ENCODE peak calls at places on chromosomes 7 and 10, in four cellular contexts. J, C, V and B are unnamed samples.

GRCh38 chr7:116258734-116259133 is 48.4 kb downstream of the TES start:
- DNase-seq in J (peak; percentile 80), C (peak; percentile 78), V (peak; percentile 81), B (peak; percentile 81)

GRCh38 chr7:41298343-41298875 is 404.5 kb downstream of the INHBA start:
- DNase-seq in C (no peak), V (no peak), J (no peak), B (no peak)

GRCh38 chr10:100186813-100187212 is 984 bp upstream of the ERLIN1 start:
- DNase-seq in C (peak; percentile 11), J (peak; percentile 18), V (no peak), B (peak; percentile 8)

GRCh38 chr10:44696496-44696895 is 214.6 kb upstream of the TMEM72 start:
- DNase-seq in V (no peak), C (no peak), J (no peak), B (peak; percentile 81)

GRCh38 chr10:49220031-49220430 is 31.8 kb upstream of the TMEM273 start:
- DNase-seq in V (no peak), J (no peak), C (peak; percentile 79), B (peak; percentile 7)

GRCh38 chr10:123649672-123650071 is 16.5 kb upstream of the GPR26 start:
- DNase-seq in C (no peak), V (no peak), J (no peak), B (no peak)

GRCh38 chr10:29496341-29497162 is 138.2 kb downstream of the SVIL start:
- DNase-seq in C (peak; percentile 71), V (peak; percentile 73), J (peak; percentile 65), B (peak; percentile 71)

GRCh38 chr7:13850185-13850752 is 139.2 kb downstream of the ETV1 start:
- DNase-seq in V (peak; percentile 95), J (peak; percentile 31), C (peak; percentile 97), B (peak; percentile 99)

GRCh38 chr7:27178366-27178765 is 4.2 kb upstream of the HOXA10 start:
- DNase-seq in C (no peak), J (no peak), V (no peak), B (peak; percentile 88)

GRCh38 chr10:132784582-132785432 is 1.1 kb downstream of the NKX6-2 start:
- DNase-seq in J (no peak), V (no peak), C (no peak), B (no peak)

GRCh38 chr10:132786529-132787252 is 744 bp upstream of the NKX6-2 start:
- DNase-seq in C (no peak), J (no peak), V (no peak), B (no peak)

GRCh38 chr10:132783865-132784581 is 1.9 kb downstream of the NKX6-2 start:
- DNase-seq in C (no peak), V (no peak), J (no peak), B (no peak)

GRCh38 chr10:132786279-132786528 is 257 bp upstream of the NKX6-2 start:
- DNase-seq in V (no peak), J (no peak), C (no peak), B (no peak)

GRCh38 chr10:132785433-132786278 is at the start of gene NKX6-2:
- DNase-seq in J (peak; percentile 42), C (no peak), V (peak; percentile 8), B (no peak)
- H3K4me3 ChIP-seq in J (peak within 1 kb of the TSS; percentile 40), C (peak within 1 kb of the TSS; percentile 40), V (no peak within 1 kb of the TSS), B (no peak within 1 kb of the TSS)

GRCh38 chr10:4088354-4089066 is 303.5 kb upstream of the KLF6 start:
- DNase-seq in C (no peak), J (no peak), V (no peak), B (no peak)
- TF ChIP-seq CTCF in C (no peak), J (no peak), V (no peak), B (no peak)

GRCh38 chr7:12721286-12721830 is 33.9 kb downstream of the ARL4A start:
- DNase-seq in V (no peak), J (no peak), C (no peak), B (no peak)

GRCh38 chr7:12719978-12720377 is 32.5 kb downstream of the ARL4A start:
- DNase-seq in V (peak; percentile 66), J (no peak), C (peak; percentile 10), B (peak; percentile 42)

GRCh38 chr7:12725575-12726316 is 38.3 kb downstream of the ARL4A start:
- DNase-seq in J (no peak), V (no peak), C (no peak), B (no peak)

GRCh38 chr7:12722136-12722535 is 34.7 kb downstream of the ARL4A start:
- DNase-seq in J (no peak), C (no peak), V (no peak), B (no peak)

DNA sequence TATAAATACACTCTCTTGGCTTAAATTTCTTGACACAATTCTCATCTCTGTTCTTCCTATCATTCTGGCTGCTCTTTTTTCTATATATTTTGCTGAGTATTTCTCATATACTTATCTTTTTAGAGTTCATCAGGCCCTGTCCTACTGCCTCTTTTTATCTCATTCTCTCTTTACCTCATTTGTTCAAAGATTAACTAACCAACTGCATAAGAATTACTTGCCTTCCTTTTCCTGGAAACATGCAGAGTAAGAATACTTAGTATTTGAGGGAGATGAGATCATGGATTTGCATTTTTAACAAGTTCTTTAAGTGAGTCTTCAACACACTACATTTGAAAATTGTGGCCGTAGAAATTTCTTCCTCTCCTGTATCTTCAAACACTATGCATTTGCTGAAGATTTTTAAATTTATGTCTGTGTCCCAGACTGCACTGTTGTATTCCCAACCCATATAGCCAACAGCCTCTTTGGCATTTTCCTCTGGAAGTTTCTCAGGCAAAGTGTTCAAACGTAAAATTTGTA is 35.3 kb downstream of the ARL4A start:
- DNase-seq in V (no peak), C (no peak), J (no peak), B (no peak)
- H3K4me3 ChIP-seq in V (no peak overlapping the region), C (no peak overlapping the region), J (no peak overlapping the region), B (no peak overlapping the region)

GRCh38 chr7:28749673-28750072 is 208.5 kb downstream of the TRIL start:
- DNase-seq in C (no peak), J (no peak), V (peak; percentile 52), B (no peak)
- TF ChIP-seq CTCF in C (no peak), J (no peak), V (no peak), B (no peak)